ENCODE peak calls at places on chromosomes 16 and 17, in eight cellular contexts. W, O, I, G, L, D, M and Q are unnamed samples. For H3K4me1 and H3K9me3, the result is how much of the 10 kb centered on the place peaks cover.

GRCh38 chr17:66386789-66387351 is 84.5 kb downstream of the PRKCA start:
- DNase-seq in M (no peak), I (no peak), O (no peak), D (no peak), W (no peak), L (no peak), G (peak), Q (no peak)

GRCh38 chr17:32142857-32143524 is 689 bp downstream of the RHOT1 start:
- DNase-seq in G (peak), I (peak), W (peak), L (peak), M (peak), O (peak), D (peak), Q (peak)

GRCh38 chr17:31067699-31068184 is 27.0 kb upstream of the NF1 start:
- DNase-seq in G (no peak), L (peak), M (peak), O (peak), D (no peak), I (no peak), W (no peak), Q (peak)

GRCh38 chr16:48536600-48537200 is 73.3 kb downstream of the N4BP1 start:
- DNase-seq in W (no peak), D (no peak), M (peak), I (no peak), G (no peak), O (no peak), L (no peak), Q (no peak)

GRCh38 chr16:3171181-3171854 is 16.7 kb upstream of the OR1F1 start:
- DNase-seq in L (no peak), O (no peak), M (peak), W (no peak), I (no peak), G (no peak), D (no peak), Q (no peak)

GRCh38 chr17:14014647-14015046 is 54.7 kb upstream of the COX10 start:
- DNase-seq in D (peak), O (no peak), M (peak), G (no peak), W (no peak), L (peak), I (no peak), Q (no peak)

GRCh38 chr17:81961554-81962498 is 839 bp upstream of the NOTUM start:
- DNase-seq in M (no peak), L (no peak), G (no peak), I (no peak), O (no peak), W (no peak), D (no peak), Q (no peak)

GRCh38 chr16:69520413-69520799 is 45.4 kb upstream of the NFAT5 start:
- DNase-seq in I (no peak), O (no peak), L (no peak), M (no peak), G (no peak), W (no peak), D (peak), Q (no peak)

GRCh38 chr16:4755687-4756086 is 11.3 kb downstream of the ZNF500 start:
- DNase-seq in O (no peak), W (no peak), M (no peak), G (no peak), D (no peak), I (no peak), L (no peak), Q (no peak)

GRCh38 chr16:88458773-88459235 is 5.7 kb downstream of the ZFPM1 start:
- DNase-seq in I (no peak), M (no peak), W (no peak), G (no peak), D (no peak), L (no peak), O (no peak), Q (no peak)

GRCh38 chr17:31556969-31557620 is 165.6 kb downstream of the RAB11FIP4 start:
- DNase-seq in I (no peak), W (no peak), D (no peak), L (no peak), G (no peak), O (no peak), M (no peak), Q (no peak)

GRCh38 chr17:50923611-50924010 is 57.5 kb upstream of the TOB1 start:
- DNase-seq in G (no peak), W (no peak), M (no peak), I (no peak), D (no peak), L (no peak), O (no peak), Q (no peak)

GRCh38 chr17:69269174-69269998 is 40.8 kb upstream of the ABCA10 start:
- DNase-seq in I (no peak), M (peak), G (no peak), O (no peak), W (no peak), L (peak), D (no peak), Q (peak)

GRCh38 chr16:7083086-7083485 is 249.6 kb upstream of the RBFOX1 start:
- DNase-seq in G (no peak), L (no peak), O (no peak), D (no peak), M (no peak), I (no peak), W (no peak), Q (no peak)

GRCh38 chr17:32912218-32912897 is 15.6 kb upstream of the TMEM98 start:
- DNase-seq in I (peak), M (peak), L (peak), W (peak), O (peak), D (peak), G (peak), Q (peak)

GRCh38 chr16:10552998-10553491 is 27.4 kb downstream of the EMP2 start:
- DNase-seq in O (peak), I (peak), G (peak), L (no peak), D (peak), M (no peak), W (peak), Q (no peak)

GRCh38 chr17:73341350-73342056 is 29.7 kb upstream of the CDC42EP4 start:
- DNase-seq in I (no peak), M (no peak), W (no peak), O (no peak), G (no peak), D (no peak), L (no peak), Q (no peak)

GRCh38 chr17:17555151-17555550 is 36.4 kb downstream of the PEMT start:
- DNase-seq in I (no peak), G (no peak), W (no peak), M (no peak), D (no peak), O (no peak), L (no peak), Q (no peak)

GRCh38 chr17:49748791-49749190 is 15.1 kb downstream of the FAM117A start:
- DNase-seq in D (no peak), L (no peak), I (no peak), M (no peak), G (peak), O (no peak), W (no peak), Q (no peak)

GRCh38 chr17:8151641-8152111 is 528 bp downstream of the PER1 start:
- DNase-seq in O (peak), D (peak), M (peak), W (peak), G (peak), L (peak), I (peak), Q (peak)

GRCh38 chr16:78720416-78720815 is 621.0 kb downstream of the WWOX start:
- DNase-seq in O (no peak), G (no peak), W (no peak), I (no peak), L (no peak), M (no peak), D (no peak), Q (no peak)

GRCh38 chr17:6509921-6510320 is 46.4 kb downstream of the PITPNM3 start:
- DNase-seq in G (no peak), I (no peak), L (no peak), W (no peak), O (no peak), M (no peak), D (no peak), Q (no peak)

GRCh38 chr17:21742326-21742725 is 50.0 kb downstream of the KCNJ18 start:
- DNase-seq in M (no peak), D (no peak), W (no peak), L (no peak), O (no peak), G (no peak), I (no peak), Q (no peak)

GRCh38 chr16:55701442-55702319 is 45.9 kb downstream of the SLC6A2 start:
- DNase-seq in W (peak), M (peak), I (peak), G (peak), L (peak), O (peak), D (peak), Q (peak)

GRCh38 chr17:63823659-63824331 is 3.4 kb upstream of the PSMC5 start:
- DNase-seq in G (no peak), D (no peak), O (no peak), M (no peak), L (no peak), I (no peak), W (no peak), Q (no peak)
- H3K4me1 ChIP-seq in G (under half), D (under half), O (under half), M (under half), L (under half), I (under half), W (under half), Q (under half)

GRCh38 chr17:70901870-70902269 is 732.5 kb downstream of the KCNJ2 start:
- DNase-seq in L (no peak), M (no peak), W (no peak), D (no peak), G (no peak), O (no peak), I (no peak), Q (no peak)
- H3K9me3 ChIP-seq in L (under half), M (under half), W (under half), D (under half), G (under half), O (under half), I (under half), Q (under half)

DNA sequence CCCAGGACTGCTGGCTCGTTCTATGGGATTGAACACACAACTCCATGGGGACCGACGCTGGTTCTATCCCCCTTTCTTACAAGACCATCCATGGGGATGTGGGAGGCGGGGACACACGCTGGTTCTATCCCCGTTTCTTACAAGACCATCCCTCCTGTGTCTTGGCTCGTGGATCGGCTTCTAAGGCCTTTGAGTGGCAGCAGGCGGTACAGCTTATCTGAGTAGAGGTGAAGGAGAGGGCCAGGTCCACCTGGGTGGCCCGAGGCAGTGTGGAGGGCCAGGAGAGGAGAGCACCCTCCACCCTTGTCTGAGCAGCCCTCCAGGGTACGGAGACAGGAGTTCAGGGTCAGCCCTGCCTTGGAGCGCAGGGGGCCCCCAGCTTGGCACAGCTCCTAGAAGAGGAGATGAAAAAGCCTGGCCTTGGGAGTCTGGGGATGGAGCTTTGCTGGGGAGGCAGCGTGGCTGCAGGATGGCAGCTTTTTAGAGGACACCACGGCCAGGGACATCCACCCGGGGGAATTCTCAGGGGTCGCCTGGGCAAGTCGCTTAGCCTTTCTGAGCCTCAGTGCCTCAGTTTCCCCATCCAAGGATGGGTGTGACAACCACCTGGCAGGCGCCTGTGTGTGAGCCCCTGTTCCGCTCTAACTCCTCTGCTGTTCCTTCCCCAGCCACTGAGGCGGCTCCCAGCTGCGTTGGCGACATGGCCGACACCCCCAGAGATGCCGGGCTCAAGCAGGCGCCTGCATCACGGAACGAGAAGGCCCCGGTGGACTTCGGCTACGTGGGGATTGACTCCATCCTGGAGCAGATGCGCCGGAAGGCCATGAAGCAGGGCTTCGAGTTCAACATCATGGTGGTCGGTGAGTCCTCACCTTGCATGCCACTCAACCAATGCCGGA is 341.0 kb downstream of the SEC14L1 start:
- DNase-seq in L (no peak), D (no peak), I (no peak), G (no peak), M (no peak), O (peak), W (no peak), Q (no peak)
- H3K4me1 ChIP-seq in L (under half), D (under half), I (under half), G (under half), M (under half), O (under half), W (under half), Q (under half)

GRCh38 chr16:35574011-35574410 is 2114.6 kb downstream of the TP53TG3F start:
- DNase-seq in M (no peak), I (no peak), O (no peak), L (no peak), W (no peak), D (no peak), G (no peak), Q (no peak)
- H3K9me3 ChIP-seq in M (under half), I (under half), O (under half), L (under half), W (under half), D (under half), G (half or more), Q (under half)

GRCh38 chr17:2181206-2181983 is 122.2 kb downstream of the SMG6 start:
- DNase-seq in W (peak), D (peak), M (peak), O (peak), L (peak), G (peak), I (peak), Q (peak)

GRCh38 chr17:2180768-2181167 is 122.8 kb downstream of the SMG6 start:
- DNase-seq in G (no peak), M (no peak), W (no peak), I (no peak), O (no peak), L (no peak), D (no peak), Q (no peak)

GRCh38 chr17:2177235-2177811 is 122.4 kb downstream of the HIC1 start:
- DNase-seq in M (peak), G (no peak), W (no peak), O (no peak), I (no peak), L (peak), D (no peak), Q (no peak)

GRCh38 chr17:2178798-2179505 is 124.0 kb downstream of the HIC1 start:
- DNase-seq in W (peak), I (peak), M (peak), D (no peak), O (no peak), L (no peak), G (no peak), Q (no peak)

DNA sequence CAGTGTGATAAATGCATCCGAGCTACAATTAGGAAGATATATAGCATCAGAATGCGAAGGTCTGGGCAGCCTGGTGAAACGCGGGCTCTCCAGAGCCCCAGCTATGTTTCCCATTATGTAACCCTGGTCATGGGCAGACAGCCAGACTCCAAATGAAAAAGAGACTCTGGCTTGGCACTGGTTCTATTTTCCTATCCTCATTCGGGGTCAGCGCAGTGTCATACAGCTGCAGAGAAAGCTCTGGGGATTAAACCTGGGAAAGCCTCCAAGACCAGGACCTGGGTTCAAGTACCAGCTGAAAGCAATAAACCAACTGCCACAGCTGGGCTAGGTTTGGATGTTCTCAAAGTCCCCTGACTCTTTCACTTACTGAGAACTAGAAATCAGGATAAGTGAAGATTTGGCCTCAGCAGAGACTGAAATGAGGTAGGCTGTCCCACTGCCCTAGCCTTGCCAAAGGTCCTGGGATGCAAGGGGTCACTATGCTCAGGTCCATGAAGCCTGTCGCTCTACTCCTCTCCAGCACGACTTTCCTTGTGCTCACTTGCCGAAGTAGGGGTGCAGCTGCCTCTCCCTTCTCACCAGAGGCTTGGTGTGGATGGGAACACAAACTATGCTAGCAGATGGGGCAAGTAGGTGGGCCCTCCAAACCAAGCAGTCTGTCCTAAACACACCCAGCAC is 123.8 kb downstream of the SMG6 start:
- DNase-seq in D (peak), W (peak), L (peak), M (peak), I (peak), G (peak), O (no peak), Q (peak)
- H3K4me1 ChIP-seq in D (half or more), W (half or more), L (half or more), M (half or more), I (half or more), G (under half), O (half or more), Q (half or more)

DNA sequence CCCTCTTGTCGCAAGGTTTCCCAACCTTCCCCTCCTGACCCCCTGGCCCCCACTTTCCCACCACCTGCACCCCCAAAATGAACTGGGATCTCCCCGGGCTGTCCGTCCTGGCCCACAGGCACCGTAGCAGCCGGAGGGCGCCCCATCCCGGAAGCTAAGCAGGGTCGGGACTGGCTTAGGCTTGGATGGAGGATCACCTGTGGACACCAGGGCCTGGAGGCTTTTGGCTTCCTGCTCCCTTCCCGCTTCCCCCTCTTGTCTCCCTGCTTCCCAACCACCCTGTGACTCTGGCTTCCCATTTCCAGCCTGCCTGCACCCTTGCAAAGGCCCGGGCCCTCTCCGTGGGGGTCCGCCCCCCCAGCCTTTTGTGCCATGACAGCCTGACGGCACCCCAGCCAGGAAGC is 2291.3 kb downstream of the TP53TG3F start:
- DNase-seq in W (no peak), G (no peak), I (no peak), D (peak), L (no peak), M (no peak), O (no peak), Q (no peak)
- H3K9me3 ChIP-seq in W (under half), G (half or more), I (under half), D (under half), L (half or more), M (under half), O (under half), Q (under half)

DNA sequence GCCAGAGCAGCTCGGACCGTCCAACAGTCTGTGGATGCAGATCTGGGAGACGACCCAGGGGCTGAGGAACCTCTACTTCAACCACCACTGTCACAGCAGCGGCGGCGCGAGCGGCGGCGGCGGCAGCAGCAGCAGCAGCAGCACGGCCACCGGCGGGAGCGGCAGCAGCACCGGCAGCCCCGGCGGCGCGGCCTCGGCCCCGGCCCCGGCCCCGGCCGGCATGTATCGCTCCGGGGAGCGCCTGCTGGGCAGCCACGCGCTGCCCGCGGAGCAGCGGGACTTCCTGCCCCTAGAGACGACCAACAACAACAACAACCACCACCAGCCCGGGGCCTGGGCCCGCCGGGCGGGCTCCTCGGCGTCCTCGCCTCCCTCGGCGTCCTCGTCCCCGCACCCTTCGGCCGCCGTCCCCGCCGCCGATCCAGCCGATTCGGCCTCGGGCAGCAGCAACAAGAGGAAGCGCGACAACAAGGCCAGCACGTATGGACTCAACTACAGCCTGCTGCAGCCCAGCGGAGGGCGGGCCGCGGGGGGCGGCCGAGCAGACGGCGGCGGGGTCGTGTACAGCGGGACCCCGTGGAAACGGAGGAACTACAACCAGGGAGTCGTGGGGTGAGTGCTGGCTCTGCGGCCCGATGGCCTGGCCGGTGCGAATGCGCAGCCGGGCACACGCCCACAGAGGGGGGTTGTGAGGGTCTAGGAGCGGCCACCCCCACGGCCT is 702 bp downstream of the TENT4B start:
- DNase-seq in L (no peak), O (peak), I (peak), D (peak), G (peak), M (peak), W (peak), Q (peak)
- H3K4me1 ChIP-seq in L (under half), O (under half), I (under half), D (under half), G (under half), M (under half), W (under half), Q (under half)

DNA sequence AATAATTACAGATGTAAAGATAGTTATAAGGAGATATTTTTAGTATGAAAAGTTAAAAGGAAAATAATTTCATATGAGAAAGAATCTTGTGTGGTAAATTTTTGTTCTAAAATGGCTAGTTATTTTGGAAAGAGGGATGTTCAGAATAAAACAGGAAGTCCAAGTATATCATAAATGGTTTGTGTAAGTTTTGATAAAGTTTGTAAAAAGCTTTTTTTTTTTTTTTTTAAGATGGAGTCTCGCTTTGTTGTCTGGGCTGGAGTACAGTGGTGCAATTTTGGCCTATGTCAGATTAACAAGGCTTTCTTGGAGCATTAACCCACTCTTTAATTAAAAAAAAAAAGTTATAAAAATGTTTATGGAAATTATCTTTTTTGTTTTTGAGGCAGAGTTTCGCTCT is 8.2 kb upstream of the CDK10 start:
- DNase-seq in G (no peak), I (no peak), W (no peak), D (no peak), L (no peak), M (no peak), O (no peak), Q (no peak)
- H3K9me3 ChIP-seq in G (under half), I (under half), W (under half), D (under half), L (under half), M (under half), O (under half), Q (under half)